ENCODE peak calls at places on chromosomes 5 and 9, in six cellular contexts. A is mesothelial cell of epicardium, Y is MCF 10A, N is cardiac muscle cell, R is adrenal gland, Z is activated B cell treated with CpG ODN at 0.5 μM for 24 hours. V is an unnamed sample.

GRCh38 chr9:22010881-22011625 is 1.9 kb upstream of the CDKN2B start:
- DNase-seq in N (peak), Z (no peak), A (peak), R (no peak), Y (no peak), V (peak)

GRCh38 chr9:109560470-109561132 is 62.5 kb upstream of the PTPN3 start:
- DNase-seq in A (no peak), Z (no peak), N (peak), Y (no peak), R (no peak), V (no peak)

GRCh38 chr5:3740546-3741371 is 145.1 kb downstream of the IRX1 start:
- DNase-seq in Y (peak), Z (no peak), R (no peak), N (no peak), A (no peak), V (no peak)

GRCh38 chr5:140870221-140871201 is 1.8 kb downstream of the PCDHA11 start:
- DNase-seq in A (no peak), Y (no peak), R (no peak), Z (no peak), N (no peak), V (no peak)

GRCh38 chr5:170740586-170741205 is 42.8 kb upstream of the GABRP start:
- DNase-seq in A (no peak), Y (no peak), Z (no peak), N (no peak), R (no peak), V (no peak)

GRCh38 chr5:82735160-82735789 is 341.9 kb downstream of the TMEM167A start:
- DNase-seq in N (no peak), Y (peak), R (no peak), A (no peak), Z (no peak), V (no peak)

GRCh38 chr9:70352356-70352755 is 62.1 kb downstream of the KLF9 start:
- DNase-seq in N (no peak), Y (peak), Z (no peak), R (no peak), A (no peak), V (no peak)

GRCh38 chr5:178231736-178232123 is 872 bp downstream of the PHYKPL start:
- DNase-seq in N (no peak), A (no peak), Y (no peak), Z (no peak), R (no peak), V (no peak)

GRCh38 chr5:168353216-168353957 is 61.9 kb downstream of the WWC1 start:
- DNase-seq in R (no peak), Y (peak), A (no peak), Z (no peak), N (no peak), V (no peak)

GRCh38 chr5:138999674-139000073 is 124.5 kb upstream of the LRRTM2 start:
- DNase-seq in Z (no peak), R (no peak), A (no peak), N (no peak), Y (no peak), V (no peak)

GRCh38 chr5:168734657-168735344 is 155.6 kb upstream of the PANK3 start:
- DNase-seq in Y (no peak), N (no peak), A (no peak), R (peak), Z (no peak), V (no peak)

GRCh38 chr5:133995341-133995740 is 9.4 kb downstream of the VDAC1 start:
- DNase-seq in Y (no peak), A (no peak), N (no peak), R (no peak), Z (no peak), V (no peak)

GRCh38 chr9:3875371-3876132 is 349.8 kb upstream of the RFX3 start:
- DNase-seq in Y (peak), R (no peak), A (no peak), Z (no peak), N (no peak), V (no peak)

GRCh38 chr5:63553069-63553468 is 409.2 kb downstream of the HTR1A start:
- DNase-seq in Z (no peak), R (no peak), N (no peak), A (no peak), Y (no peak), V (no peak)

GRCh38 chr5:72246239-72246580 is 73.8 kb downstream of the MRPS27 start:
- DNase-seq in Z (no peak), R (no peak), Y (no peak), A (no peak), N (peak), V (no peak)

GRCh38 chr9:3746296-3747275 is 220.8 kb upstream of the RFX3 start:
- DNase-seq in Y (peak), R (no peak), Z (no peak), N (no peak), A (no peak), V (no peak)

GRCh38 chr5:90792725-90793124 is 234.1 kb downstream of the ADGRV1 start:
- DNase-seq in N (no peak), A (no peak), Y (no peak), R (no peak), Z (no peak), V (no peak)

GRCh38 chr5:145510324-145510723 is 324.8 kb downstream of the PRELID2 start:
- DNase-seq in Y (peak), Z (no peak), A (no peak), R (no peak), N (no peak), V (no peak)

GRCh38 chr5:505946-506555 is 18.2 kb downstream of the SLC9A3 start:
- DNase-seq in N (no peak), Z (no peak), A (no peak), Y (no peak), R (no peak), V (no peak)

GRCh38 chr5:169742773-169743296 is 105.8 kb downstream of the DOCK2 start:
- DNase-seq in Z (no peak), A (no peak), R (peak), N (peak), Y (no peak), V (no peak)

GRCh38 chr5:154753792-154754191 is 1.4 kb upstream of the LARP1 start:
- DNase-seq in A (peak), Z (no peak), N (peak), R (peak), Y (peak), V (no peak)

GRCh38 chr5:152560508-152561137 is 155.5 kb upstream of the NMUR2 start:
- DNase-seq in Z (no peak), Y (peak), N (peak), A (peak), R (peak), V (peak)

GRCh38 chr5:1549631-1550030 is 25.9 kb upstream of the LPCAT1 start:
- DNase-seq in R (no peak), Y (no peak), Z (no peak), A (no peak), N (no peak), V (no peak)

DNA sequence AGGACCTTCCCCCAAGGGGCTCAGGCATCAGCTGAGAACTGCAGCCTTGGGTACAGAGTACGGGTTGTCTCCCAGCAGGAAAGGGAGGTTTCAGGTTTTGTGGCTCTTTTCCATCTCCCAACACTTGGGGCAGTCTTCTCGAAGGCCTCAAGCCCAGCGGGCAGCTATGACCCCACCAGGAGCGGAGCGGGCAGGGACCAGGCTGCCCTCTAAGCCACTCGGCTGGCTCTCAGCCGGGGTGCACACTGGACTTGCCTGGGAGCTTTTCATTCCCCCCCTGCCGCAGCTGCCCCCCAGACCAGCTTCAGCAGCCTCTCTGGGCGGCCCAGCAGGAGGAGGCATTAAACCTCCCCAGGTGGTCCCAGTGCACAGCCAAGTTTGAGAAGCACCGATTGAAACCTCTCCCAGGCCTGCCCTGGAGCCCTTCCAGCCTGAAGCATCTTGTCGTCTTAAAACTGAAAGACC is 20.8 kb downstream of the NTNG2 start:
- DNase-seq in R (no peak), N (peak), A (no peak), Z (no peak), Y (no peak), V (no peak)
- TF ChIP-seq CTCF in R (no peak), N (peak), A (no peak), Z (no peak), Y (no peak), V (peak)

GRCh38 chr5:112724901-112725300 is 12.8 kb upstream of the APC start:
- DNase-seq in Z (no peak), Y (no peak), A (no peak), N (no peak), R (no peak), V (no peak)
- TF ChIP-seq CTCF in Z (no peak), Y (no peak), A (no peak), N (no peak), R (no peak), V (no peak)

DNA sequence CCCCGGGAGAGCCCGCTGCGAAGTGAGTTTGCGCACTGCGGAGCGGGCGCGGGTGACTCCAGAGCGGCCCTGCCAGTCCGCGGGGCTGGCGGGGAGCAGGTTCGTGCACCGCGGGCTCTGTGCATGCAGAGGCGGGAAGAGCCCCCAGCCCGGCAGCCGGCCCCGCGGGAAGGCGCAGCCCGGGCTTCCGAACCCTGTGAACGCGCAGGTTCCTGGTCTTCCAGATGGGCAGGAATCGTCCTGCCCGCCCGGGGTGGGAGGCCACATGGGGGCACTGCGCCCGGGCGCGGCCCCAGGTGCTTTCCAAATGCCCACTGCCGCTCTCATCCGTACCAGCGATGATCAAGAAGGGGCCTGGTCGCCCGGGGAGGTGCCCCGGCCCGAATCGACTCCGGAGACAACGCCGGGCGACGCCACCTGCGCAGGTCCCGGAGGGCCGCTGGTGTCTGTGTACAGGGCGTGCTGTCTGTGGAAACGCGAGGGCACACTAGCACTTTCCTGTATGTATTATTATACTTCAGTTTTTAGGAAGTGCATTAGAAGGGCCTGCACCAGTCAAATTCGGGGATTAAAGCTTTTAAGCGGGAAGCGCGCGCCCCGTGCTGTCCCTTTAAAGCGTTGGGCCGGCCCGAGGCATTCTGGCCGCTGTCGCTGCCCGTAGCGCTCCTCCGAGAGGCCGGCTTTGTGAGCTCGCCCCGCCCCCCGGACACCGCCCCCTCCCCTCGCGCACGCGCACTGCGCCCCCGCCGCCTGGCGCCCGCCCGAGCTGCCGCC is at the start of gene WDR5:
- DNase-seq in Y (peak), R (peak), N (peak), Z (peak), A (peak), V (peak)
- TF ChIP-seq CTCF in Y (no peak), R (no peak), N (peak), Z (no peak), A (no peak), V (peak)

GRCh38 chr9:72954431-72955420 is 1.9 kb upstream of the ALDH1A1 start:
- DNase-seq in Y (no peak), Z (no peak), R (no peak), A (no peak), N (no peak), V (no peak)

GRCh38 chr9:72958485-72959266 is 5.8 kb upstream of the ALDH1A1 start:
- DNase-seq in N (no peak), A (no peak), Y (no peak), R (no peak), Z (no peak), V (no peak)

DNA sequence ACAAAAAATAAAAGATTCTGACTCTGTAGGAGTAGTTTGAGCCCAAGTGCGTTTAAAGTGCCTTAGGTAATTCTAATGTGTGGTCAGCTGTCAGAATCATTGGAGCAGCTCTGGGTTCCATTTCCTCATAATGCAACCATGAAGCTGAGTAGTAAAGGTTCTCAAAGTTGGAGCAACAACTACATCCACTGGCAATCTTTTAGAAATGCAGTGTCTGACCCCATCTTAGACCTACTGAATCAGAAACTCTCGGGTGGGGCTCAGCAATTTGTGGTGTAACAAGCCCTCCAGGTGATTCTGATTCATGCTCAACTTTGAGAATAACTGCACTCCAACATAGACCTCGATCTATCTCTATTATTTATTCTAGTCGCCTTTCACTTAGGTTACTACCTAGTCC is 7.6 kb upstream of the ALDH1A1 start:
- DNase-seq in R (no peak), Z (no peak), N (no peak), Y (peak), A (no peak), V (no peak)
- TF ChIP-seq CTCF in R (no peak), Z (no peak), N (peak), Y (no peak), A (no peak), V (no peak)

DNA sequence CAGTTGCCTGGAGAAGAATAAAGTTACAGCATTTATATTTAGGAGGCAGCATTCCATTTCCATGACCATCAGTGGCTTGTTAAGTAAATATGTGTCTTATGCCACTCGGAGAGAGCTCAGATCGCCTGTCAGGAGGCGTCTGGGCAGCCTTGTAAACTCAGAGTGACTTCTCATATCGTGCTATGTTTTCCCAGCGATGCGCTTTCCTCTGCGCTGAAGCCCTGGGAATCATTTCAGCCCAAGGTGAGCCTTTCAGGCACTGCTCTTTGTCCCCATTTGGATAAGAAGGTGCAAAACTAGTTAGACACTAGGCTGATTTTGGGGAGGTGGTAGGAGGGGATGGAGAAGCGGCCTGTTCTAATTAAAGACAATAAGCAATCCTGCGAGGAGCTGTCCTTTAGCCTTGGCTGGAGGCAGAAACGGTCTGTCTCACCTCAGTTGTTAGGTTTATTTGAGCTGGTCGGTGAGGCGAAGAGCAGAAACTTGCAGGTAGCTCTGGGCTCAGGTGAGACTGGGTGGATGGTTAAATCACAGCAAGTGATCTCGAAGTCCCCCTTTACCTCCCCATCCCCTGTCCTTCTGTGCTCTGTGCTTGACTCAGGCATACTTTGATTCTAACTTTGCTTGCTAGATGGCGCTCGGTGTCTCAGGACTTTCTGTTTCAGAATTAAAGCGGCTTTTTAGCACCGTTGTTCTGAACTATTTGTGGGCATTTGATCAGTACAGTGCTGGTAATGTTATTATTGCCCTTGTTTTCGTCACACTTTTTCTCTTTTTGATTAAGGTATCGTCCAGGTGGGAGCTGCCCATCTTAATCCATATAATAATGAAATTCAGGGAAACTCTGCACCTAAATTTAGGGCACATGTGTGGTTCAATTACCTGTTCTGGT is 24.6 kb downstream of the NR2F1 start:
- DNase-seq in N (peak), Z (no peak), Y (peak), R (peak), A (no peak), V (no peak)
- TF ChIP-seq CTCF in N (peak), Z (no peak), Y (peak), R (peak), A (no peak), V (peak)